ENCODE peak calls at places on chromosomes 6 and 20, in seven cellular contexts. One of them, this sample, is unnamed.
A peak's percentile ranks its signal among the peaks of the same experiment; 100 is the strongest.

GRCh38 chr6:108321253-108321740 is 26.4 kb downstream of the AFG1L start:
- DNase-seq in effector memory CD4-positive, alpha-beta T cell: no peak
- DNase-seq in Peyer's patch: no peak
- DNase-seq in small intestine: peak; percentile 56
- DNase-seq in lower lobe of right lung: no peak
- DNase-seq in CD8-positive, alpha-beta T cell: no peak
- DNase-seq in IMR-90: no peak
- DNase-seq in this sample: no peak

GRCh38 chr6:142045380-142046270 is 87.1 kb upstream of the GJE1 start:
- DNase-seq in effector memory CD4-positive, alpha-beta T cell: no peak
- DNase-seq in lower lobe of right lung: no peak
- DNase-seq in IMR-90: peak; percentile 51
- DNase-seq in Peyer's patch: no peak
- DNase-seq in CD8-positive, alpha-beta T cell: no peak
- DNase-seq in small intestine: no peak
- DNase-seq in this sample: no peak

GRCh38 chr6:27814665-27815424 is 97.4 kb downstream of the OR2B2 start:
- DNase-seq in lower lobe of right lung: no peak
- DNase-seq in effector memory CD4-positive, alpha-beta T cell: peak; percentile 62
- DNase-seq in Peyer's patch: peak; percentile 67
- DNase-seq in CD8-positive, alpha-beta T cell: peak; percentile 74
- DNase-seq in small intestine: peak; percentile 94
- DNase-seq in IMR-90: peak; percentile 98
- DNase-seq in this sample: peak; percentile 92

GRCh38 chr6:54267798-54268197 is 40.4 kb upstream of the TINAG start:
- DNase-seq in lower lobe of right lung: no peak
- DNase-seq in Peyer's patch: no peak
- DNase-seq in IMR-90: peak; percentile 60
- DNase-seq in effector memory CD4-positive, alpha-beta T cell: no peak
- DNase-seq in CD8-positive, alpha-beta T cell: no peak
- DNase-seq in small intestine: peak; percentile 66
- DNase-seq in this sample: no peak

GRCh38 chr6:114404339-114404955 is 61.6 kb upstream of the HS3ST5 start:
- DNase-seq in small intestine: no peak
- DNase-seq in effector memory CD4-positive, alpha-beta T cell: no peak
- DNase-seq in IMR-90: no peak
- DNase-seq in CD8-positive, alpha-beta T cell: no peak
- DNase-seq in Peyer's patch: no peak
- DNase-seq in lower lobe of right lung: no peak
- DNase-seq in this sample: no peak

GRCh38 chr6:79676785-79677736 is 45.9 kb downstream of the SH3BGRL2 start:
- DNase-seq in CD8-positive, alpha-beta T cell: no peak
- DNase-seq in Peyer's patch: no peak
- DNase-seq in small intestine: peak; percentile 53
- DNase-seq in IMR-90: no peak
- DNase-seq in lower lobe of right lung: no peak
- DNase-seq in effector memory CD4-positive, alpha-beta T cell: no peak
- DNase-seq in this sample: no peak

GRCh38 chr6:141946502-141946901 is 186.2 kb upstream of the GJE1 start:
- DNase-seq in small intestine: no peak
- DNase-seq in IMR-90: no peak
- DNase-seq in Peyer's patch: no peak
- DNase-seq in lower lobe of right lung: no peak
- DNase-seq in effector memory CD4-positive, alpha-beta T cell: no peak
- DNase-seq in CD8-positive, alpha-beta T cell: no peak
- DNase-seq in this sample: no peak

GRCh38 chr6:161300823-161301222 is 27.0 kb upstream of the AGPAT4 start:
- DNase-seq in CD8-positive, alpha-beta T cell: no peak
- DNase-seq in small intestine: no peak
- DNase-seq in IMR-90: no peak
- DNase-seq in lower lobe of right lung: no peak
- DNase-seq in effector memory CD4-positive, alpha-beta T cell: no peak
- DNase-seq in Peyer's patch: no peak
- DNase-seq in this sample: no peak

GRCh38 chr6:152457949-152458624 is 179.1 kb downstream of the SYNE1 start:
- DNase-seq in Peyer's patch: no peak
- DNase-seq in IMR-90: peak; percentile 22
- DNase-seq in lower lobe of right lung: no peak
- DNase-seq in effector memory CD4-positive, alpha-beta T cell: no peak
- DNase-seq in CD8-positive, alpha-beta T cell: no peak
- DNase-seq in small intestine: no peak
- DNase-seq in this sample: no peak

GRCh38 chr6:31794866-31795615 is 511 bp downstream of the VARS1 start:
- DNase-seq in small intestine: no peak
- DNase-seq in Peyer's patch: no peak
- DNase-seq in lower lobe of right lung: no peak
- DNase-seq in effector memory CD4-positive, alpha-beta T cell: no peak
- DNase-seq in CD8-positive, alpha-beta T cell: peak; percentile 27
- DNase-seq in IMR-90: no peak
- DNase-seq in this sample: no peak

GRCh38 chr6:48986803-48987202 is 476.2 kb downstream of the MMUT start:
- DNase-seq in Peyer's patch: no peak
- DNase-seq in IMR-90: no peak
- DNase-seq in CD8-positive, alpha-beta T cell: no peak
- DNase-seq in effector memory CD4-positive, alpha-beta T cell: no peak
- DNase-seq in lower lobe of right lung: no peak
- DNase-seq in small intestine: no peak
- DNase-seq in this sample: no peak

GRCh38 chr20:38123021-38123587 is 42.0 kb downstream of the TGM2 start:
- DNase-seq in CD8-positive, alpha-beta T cell: no peak
- DNase-seq in Peyer's patch: peak; percentile 46
- DNase-seq in IMR-90: peak; percentile 78
- DNase-seq in lower lobe of right lung: peak; percentile 35
- DNase-seq in effector memory CD4-positive, alpha-beta T cell: no peak
- DNase-seq in small intestine: no peak
- DNase-seq in this sample: no peak

GRCh38 chr6:27795697-27796494 is 116.3 kb downstream of the OR2B2 start:
- DNase-seq in CD8-positive, alpha-beta T cell: peak; percentile 64
- DNase-seq in lower lobe of right lung: no peak
- DNase-seq in small intestine: peak; percentile 95
- DNase-seq in Peyer's patch: no peak
- DNase-seq in effector memory CD4-positive, alpha-beta T cell: no peak
- DNase-seq in IMR-90: peak; percentile 89
- DNase-seq in this sample: peak; percentile 76

GRCh38 chr6:164216368-164216767 is 801.9 kb downstream of the QKI start:
- DNase-seq in small intestine: no peak
- DNase-seq in effector memory CD4-positive, alpha-beta T cell: no peak
- DNase-seq in CD8-positive, alpha-beta T cell: no peak
- DNase-seq in lower lobe of right lung: no peak
- DNase-seq in IMR-90: no peak
- DNase-seq in Peyer's patch: no peak
- DNase-seq in this sample: no peak

GRCh38 chr6:71533939-71534379 is 245.3 kb downstream of the OGFRL1 start:
- DNase-seq in small intestine: peak; percentile 2
- DNase-seq in IMR-90: peak; percentile 46
- DNase-seq in CD8-positive, alpha-beta T cell: no peak
- DNase-seq in lower lobe of right lung: no peak
- DNase-seq in effector memory CD4-positive, alpha-beta T cell: no peak
- DNase-seq in Peyer's patch: no peak
- DNase-seq in this sample: no peak

GRCh38 chr6:3140201-3140600 is 17.1 kb downstream of the TUBB2A start:
- DNase-seq in small intestine: no peak
- DNase-seq in CD8-positive, alpha-beta T cell: no peak
- DNase-seq in effector memory CD4-positive, alpha-beta T cell: no peak
- DNase-seq in Peyer's patch: no peak
- DNase-seq in IMR-90: no peak
- DNase-seq in lower lobe of right lung: no peak
- DNase-seq in this sample: no peak

GRCh38 chr6:36131517-36132220 is 1.4 kb downstream of the MAPK13 start:
- DNase-seq in Peyer's patch: peak; percentile 75
- DNase-seq in lower lobe of right lung: no peak
- DNase-seq in small intestine: peak; percentile 97
- DNase-seq in CD8-positive, alpha-beta T cell: peak; percentile 41
- DNase-seq in IMR-90: peak; percentile 80
- DNase-seq in effector memory CD4-positive, alpha-beta T cell: peak; percentile 37
- DNase-seq in this sample: no peak

GRCh38 chr6:116326392-116326717 is 44.4 kb upstream of the DSE start:
- DNase-seq in effector memory CD4-positive, alpha-beta T cell: no peak
- DNase-seq in Peyer's patch: no peak
- DNase-seq in IMR-90: no peak
- DNase-seq in small intestine: no peak
- DNase-seq in CD8-positive, alpha-beta T cell: no peak
- DNase-seq in lower lobe of right lung: no peak
- DNase-seq in this sample: no peak

GRCh38 chr6:83226517-83226916 is 33.4 kb downstream of the RWDD2A start:
- DNase-seq in Peyer's patch: no peak
- DNase-seq in lower lobe of right lung: no peak
- DNase-seq in small intestine: no peak
- DNase-seq in effector memory CD4-positive, alpha-beta T cell: no peak
- DNase-seq in IMR-90: peak; percentile 39
- DNase-seq in CD8-positive, alpha-beta T cell: no peak
- DNase-seq in this sample: no peak

GRCh38 chr6:8707956-8708772 is 272.8 kb upstream of the SLC35B3 start:
- DNase-seq in Peyer's patch: no peak
- DNase-seq in CD8-positive, alpha-beta T cell: no peak
- DNase-seq in IMR-90: no peak
- DNase-seq in lower lobe of right lung: peak; percentile 51
- DNase-seq in effector memory CD4-positive, alpha-beta T cell: no peak
- DNase-seq in small intestine: no peak
- DNase-seq in this sample: no peak

GRCh38 chr6:132128424-132128823 is 177.3 kb upstream of the CCN2 start:
- DNase-seq in lower lobe of right lung: no peak
- DNase-seq in Peyer's patch: no peak
- DNase-seq in IMR-90: peak; percentile 40
- DNase-seq in small intestine: no peak
- DNase-seq in effector memory CD4-positive, alpha-beta T cell: no peak
- DNase-seq in CD8-positive, alpha-beta T cell: no peak
- DNase-seq in this sample: no peak

GRCh38 chr20:17624551-17625245 is 54.8 kb downstream of the DSTN start:
- DNase-seq in effector memory CD4-positive, alpha-beta T cell: no peak
- DNase-seq in Peyer's patch: peak; percentile 46
- DNase-seq in IMR-90: no peak
- DNase-seq in small intestine: no peak
- DNase-seq in CD8-positive, alpha-beta T cell: no peak
- DNase-seq in lower lobe of right lung: peak; percentile 23
- DNase-seq in this sample: peak; percentile 7

GRCh38 chr6:91018586-91018985 is 431.7 kb upstream of the MAP3K7 start:
- DNase-seq in lower lobe of right lung: no peak
- DNase-seq in IMR-90: no peak
- DNase-seq in effector memory CD4-positive, alpha-beta T cell: no peak
- DNase-seq in small intestine: no peak
- DNase-seq in CD8-positive, alpha-beta T cell: no peak
- DNase-seq in Peyer's patch: no peak
- DNase-seq in this sample: no peak

GRCh38 chr20:51562027-51562333 is 19.5 kb upstream of the NFATC2 start:
- DNase-seq in small intestine: no peak
- DNase-seq in Peyer's patch: no peak
- DNase-seq in effector memory CD4-positive, alpha-beta T cell: no peak
- DNase-seq in IMR-90: peak; percentile 19
- DNase-seq in CD8-positive, alpha-beta T cell: no peak
- DNase-seq in lower lobe of right lung: no peak
- DNase-seq in this sample: no peak

GRCh38 chr20:53402233-53403005 is 191.2 kb downstream of the ZNF217 start:
- DNase-seq in Peyer's patch: no peak
- DNase-seq in small intestine: no peak
- DNase-seq in effector memory CD4-positive, alpha-beta T cell: no peak
- DNase-seq in IMR-90: no peak
- DNase-seq in lower lobe of right lung: no peak
- DNase-seq in CD8-positive, alpha-beta T cell: peak; percentile 57
- DNase-seq in this sample: no peak

GRCh38 chr6:89273816-89274215 is 41.3 kb downstream of the GABRR2 start:
- DNase-seq in effector memory CD4-positive, alpha-beta T cell: no peak
- DNase-seq in CD8-positive, alpha-beta T cell: no peak
- DNase-seq in IMR-90: no peak
- DNase-seq in lower lobe of right lung: no peak
- DNase-seq in small intestine: no peak
- DNase-seq in Peyer's patch: no peak
- DNase-seq in this sample: no peak
- H3K27ac ChIP-seq in effector memory CD4-positive, alpha-beta T cell: no peak overlapping the region
- H3K27ac ChIP-seq in CD8-positive, alpha-beta T cell: no peak overlapping the region
- H3K27ac ChIP-seq in IMR-90: no peak overlapping the region
- H3K27ac ChIP-seq in lower lobe of right lung: no peak overlapping the region
- H3K27ac ChIP-seq in small intestine: no peak overlapping the region
- H3K27ac ChIP-seq in Peyer's patch: no peak overlapping the region
- H3K27ac ChIP-seq in this sample: no peak overlapping the region

GRCh38 chr6:45949256-45949655 is 66.4 kb downstream of the CLIC5 start:
- DNase-seq in Peyer's patch: no peak
- DNase-seq in small intestine: no peak
- DNase-seq in CD8-positive, alpha-beta T cell: no peak
- DNase-seq in effector memory CD4-positive, alpha-beta T cell: no peak
- DNase-seq in IMR-90: no peak
- DNase-seq in lower lobe of right lung: no peak
- DNase-seq in this sample: no peak
- H3K4me1 ChIP-seq in Peyer's patch: no peaks in the 10 kb centered on the region
- H3K4me1 ChIP-seq in small intestine: peaks cover 5% of the 10 kb centered on the region
- H3K4me1 ChIP-seq in CD8-positive, alpha-beta T cell: no peaks in the 10 kb centered on the region
- H3K4me1 ChIP-seq in effector memory CD4-positive, alpha-beta T cell: no peaks in the 10 kb centered on the region
- H3K4me1 ChIP-seq in IMR-90: no peaks in the 10 kb centered on the region
- H3K4me1 ChIP-seq in lower lobe of right lung: peaks cover 26% of the 10 kb centered on the region
- H3K4me1 ChIP-seq in this sample: no peaks in the 10 kb centered on the region

GRCh38 chr6:170314983-170315382 is 8.4 kb downstream of the FAM120B start:
- DNase-seq in CD8-positive, alpha-beta T cell: no peak
- DNase-seq in Peyer's patch: no peak
- DNase-seq in effector memory CD4-positive, alpha-beta T cell: no peak
- DNase-seq in lower lobe of right lung: no peak
- DNase-seq in small intestine: no peak
- DNase-seq in IMR-90: peak; percentile 35
- DNase-seq in this sample: no peak

GRCh38 chr6:170312876-170313275 is 6.3 kb downstream of the FAM120B start:
- DNase-seq in effector memory CD4-positive, alpha-beta T cell: no peak
- DNase-seq in small intestine: no peak
- DNase-seq in Peyer's patch: no peak
- DNase-seq in CD8-positive, alpha-beta T cell: no peak
- DNase-seq in IMR-90: no peak
- DNase-seq in lower lobe of right lung: no peak
- DNase-seq in this sample: no peak

GRCh38 chr6:170313716-170314295 is 7.2 kb downstream of the FAM120B start:
- DNase-seq in small intestine: no peak
- DNase-seq in Peyer's patch: no peak
- DNase-seq in CD8-positive, alpha-beta T cell: no peak
- DNase-seq in IMR-90: peak; percentile 74
- DNase-seq in effector memory CD4-positive, alpha-beta T cell: no peak
- DNase-seq in lower lobe of right lung: no peak
- DNase-seq in this sample: no peak

GRCh38 chr6:170308761-170309160 is 2.2 kb downstream of the FAM120B start:
- DNase-seq in lower lobe of right lung: no peak
- DNase-seq in Peyer's patch: no peak
- DNase-seq in effector memory CD4-positive, alpha-beta T cell: no peak
- DNase-seq in CD8-positive, alpha-beta T cell: no peak
- DNase-seq in small intestine: no peak
- DNase-seq in IMR-90: no peak
- DNase-seq in this sample: no peak

GRCh38 chr6:170311696-170312095 is 5.1 kb downstream of the FAM120B start:
- DNase-seq in effector memory CD4-positive, alpha-beta T cell: no peak
- DNase-seq in CD8-positive, alpha-beta T cell: no peak
- DNase-seq in small intestine: no peak
- DNase-seq in lower lobe of right lung: no peak
- DNase-seq in IMR-90: peak; percentile 57
- DNase-seq in Peyer's patch: no peak
- DNase-seq in this sample: no peak
- H3K36me3 ChIP-seq in effector memory CD4-positive, alpha-beta T cell: peaks cover 2% of the 10 kb centered on the region
- H3K36me3 ChIP-seq in CD8-positive, alpha-beta T cell: no peaks in the 10 kb centered on the region
- H3K36me3 ChIP-seq in small intestine: no peaks in the 10 kb centered on the region
- H3K36me3 ChIP-seq in lower lobe of right lung: no peaks in the 10 kb centered on the region
- H3K36me3 ChIP-seq in IMR-90: peaks cover 2% of the 10 kb centered on the region
- H3K36me3 ChIP-seq in Peyer's patch: no peaks in the 10 kb centered on the region
- H3K36me3 ChIP-seq in this sample: no peaks in the 10 kb centered on the region

DNA sequence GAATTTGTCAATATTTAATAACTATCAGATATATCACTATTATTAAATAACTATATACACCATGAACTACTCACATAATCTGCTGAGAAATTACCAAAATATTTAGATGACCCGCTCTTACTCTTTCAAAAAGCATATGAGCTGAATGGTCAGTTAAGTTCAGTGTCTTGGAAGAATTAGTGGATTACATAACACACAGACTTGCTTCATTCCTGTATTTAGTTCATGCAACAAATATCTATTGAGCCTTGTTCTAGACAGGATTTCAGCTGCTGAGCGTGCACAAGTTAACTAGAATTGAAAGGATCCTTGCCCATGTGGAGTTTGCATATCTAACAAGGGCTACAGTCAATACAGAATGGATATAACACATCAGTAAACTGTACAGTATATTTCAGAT is 566.3 kb downstream of the CBLN4 start:
- DNase-seq in small intestine: no peak
- DNase-seq in IMR-90: no peak
- DNase-seq in effector memory CD4-positive, alpha-beta T cell: no peak
- DNase-seq in CD8-positive, alpha-beta T cell: no peak
- DNase-seq in Peyer's patch: no peak
- DNase-seq in lower lobe of right lung: no peak
- DNase-seq in this sample: no peak
- H3K27ac ChIP-seq in small intestine: no peak overlapping the region
- H3K27ac ChIP-seq in IMR-90: no peak overlapping the region
- H3K27ac ChIP-seq in effector memory CD4-positive, alpha-beta T cell: no peak overlapping the region
- H3K27ac ChIP-seq in CD8-positive, alpha-beta T cell: no peak overlapping the region
- H3K27ac ChIP-seq in Peyer's patch: no peak overlapping the region
- H3K27ac ChIP-seq in lower lobe of right lung: no peak overlapping the region
- H3K27ac ChIP-seq in this sample: no peak overlapping the region

This sample was measured in ascending aorta.